ENCODE peak calls at places on chromosomes 3 and 15, in four cellular contexts. One of them, this sample, is unnamed.

GRCh38 chr15:40241305-40242215 is 2.7 kb downstream of the PAK6 start:
- DNase-seq in T47D: no peak
- DNase-seq in Karpas-422: no peak
- DNase-seq in SW 1271: no peak
- DNase-seq in this sample: no peak

GRCh38 chr3:175580318-175580717 is 721.2 kb downstream of the NAALADL2 start:
- DNase-seq in T47D: no peak
- DNase-seq in Karpas-422: no peak
- DNase-seq in SW 1271: no peak
- DNase-seq in this sample: no peak

GRCh38 chr15:67832031-67832551 is 6.8 kb downstream of the SKOR1 start:
- DNase-seq in Karpas-422: peak
- DNase-seq in SW 1271: no peak
- DNase-seq in T47D: peak
- DNase-seq in this sample: no peak

GRCh38 chr3:67000006-67000405 is 1.9 kb downstream of the KBTBD8 start:
- DNase-seq in SW 1271: no peak
- DNase-seq in T47D: no peak
- DNase-seq in Karpas-422: peak
- DNase-seq in this sample: no peak

GRCh38 chr3:132435239-132435910 is 18.1 kb downstream of the DNAJC13 start:
- DNase-seq in Karpas-422: no peak
- DNase-seq in T47D: no peak
- DNase-seq in SW 1271: no peak
- DNase-seq in this sample: no peak

GRCh38 chr15:89459271-89460038 is 36.9 kb downstream of the RHCG start:
- DNase-seq in SW 1271: no peak
- DNase-seq in T47D: no peak
- DNase-seq in Karpas-422: no peak
- DNase-seq in this sample: no peak

GRCh38 chr3:167882057-167882667 is 146.6 kb downstream of the SERPINI1 start:
- DNase-seq in T47D: peak
- DNase-seq in SW 1271: no peak
- DNase-seq in Karpas-422: peak
- DNase-seq in this sample: peak

GRCh38 chr3:63364495-63364894 is 86.4 kb downstream of the SYNPR start:
- DNase-seq in Karpas-422: peak
- DNase-seq in SW 1271: no peak
- DNase-seq in T47D: peak
- DNase-seq in this sample: no peak

GRCh38 chr3:197511130-197511529 is 44.6 kb downstream of the BDH1 start:
- DNase-seq in T47D: no peak
- DNase-seq in Karpas-422: no peak
- DNase-seq in SW 1271: no peak
- DNase-seq in this sample: no peak

GRCh38 chr3:156176048-156176447 is 55.7 kb downstream of the KCNAB1 start:
- DNase-seq in Karpas-422: no peak
- DNase-seq in T47D: no peak
- DNase-seq in SW 1271: no peak
- DNase-seq in this sample: no peak

GRCh38 chr3:168156479-168156878 is 60.8 kb upstream of the GOLIM4 start:
- DNase-seq in T47D: no peak
- DNase-seq in SW 1271: no peak
- DNase-seq in Karpas-422: no peak
- DNase-seq in this sample: no peak

This sample was measured in glomerular endothelial cell.